ENCODE peak calls at places on chromosomes 5 and 9, in five cellular contexts. X is GM12878, V is HepG2, A is SK-N-SH, U is K562. M is an unnamed sample.
A peak's percentile ranks its signal among the peaks of the same experiment; 100 is the strongest.

GRCh38 chr5:136192015-136192525 is 892 bp downstream of the SMIM32 start:
- DNase-seq in X (no peak), V (no peak), A (peak; percentile 43), U (no peak), M (no peak)

GRCh38 chr9:123282343-123283047 is 14.1 kb upstream of the STRBP start:
- DNase-seq in X (no peak), V (no peak), A (no peak), U (no peak), M (no peak)

GRCh38 chr5:93246093-93246855 is 334.7 kb downstream of the NR2F1-AS1 start:
- DNase-seq in X (no peak), V (peak; percentile 100), A (no peak), U (no peak), M (no peak)

GRCh38 chr5:99004960-99005359 is 76.2 kb upstream of the CHD1 start:
- DNase-seq in X (peak; percentile 61), V (no peak), A (no peak), U (no peak), M (no peak)

GRCh38 chr5:175082866-175083590 is 358.6 kb downstream of the MSX2 start:
- DNase-seq in X (no peak), V (no peak), A (no peak), U (no peak), M (no peak)

GRCh38 chr5:139708877-139709586 is 60.9 kb downstream of the CXXC5 start:
- DNase-seq in X (no peak), V (peak; percentile 75), A (peak; percentile 94), U (peak; percentile 88), M (no peak)

GRCh38 chr5:66963559-66963971 is 233.0 kb downstream of the CD180 start:
- DNase-seq in X (no peak), V (no peak), A (peak; percentile 8), U (no peak), M (peak; percentile 72)

GRCh38 chr5:167049043-167049663 is 1242.3 kb upstream of the WWC1 start:
- DNase-seq in X (no peak), V (peak; percentile 21), A (peak; percentile 43), U (peak; percentile 5), M (peak; percentile 10)

GRCh38 chr5:40441733-40442132 is 238.0 kb upstream of the PTGER4 start:
- DNase-seq in X (no peak), V (peak; percentile 37), A (no peak), U (no peak), M (no peak)

GRCh38 chr5:146541956-146542849 is 26.2 kb upstream of the GPR151 start:
- DNase-seq in X (no peak), V (peak; percentile 38), A (peak; percentile 74), U (peak; percentile 70), M (peak; percentile 41)

GRCh38 chr9:130444565-130445221 is at the start of gene ASS1:
- DNase-seq in X (no peak), V (peak; percentile 33), A (no peak), U (peak; percentile 85), M (no peak)

GRCh38 chr5:81517462-81517861 is 123.5 kb upstream of the ACOT12 start:
- DNase-seq in X (no peak), V (no peak), A (no peak), U (no peak), M (no peak)

GRCh38 chr5:123785160-123786001 is 273.4 kb downstream of the CSNK1G3 start:
- DNase-seq in X (no peak), V (no peak), A (peak; percentile 27), U (no peak), M (no peak)

GRCh38 chr9:134633362-134634142 is 8.1 kb upstream of the COL5A1 start:
- DNase-seq in X (no peak), V (no peak), A (no peak), U (no peak), M (no peak)

DNA sequence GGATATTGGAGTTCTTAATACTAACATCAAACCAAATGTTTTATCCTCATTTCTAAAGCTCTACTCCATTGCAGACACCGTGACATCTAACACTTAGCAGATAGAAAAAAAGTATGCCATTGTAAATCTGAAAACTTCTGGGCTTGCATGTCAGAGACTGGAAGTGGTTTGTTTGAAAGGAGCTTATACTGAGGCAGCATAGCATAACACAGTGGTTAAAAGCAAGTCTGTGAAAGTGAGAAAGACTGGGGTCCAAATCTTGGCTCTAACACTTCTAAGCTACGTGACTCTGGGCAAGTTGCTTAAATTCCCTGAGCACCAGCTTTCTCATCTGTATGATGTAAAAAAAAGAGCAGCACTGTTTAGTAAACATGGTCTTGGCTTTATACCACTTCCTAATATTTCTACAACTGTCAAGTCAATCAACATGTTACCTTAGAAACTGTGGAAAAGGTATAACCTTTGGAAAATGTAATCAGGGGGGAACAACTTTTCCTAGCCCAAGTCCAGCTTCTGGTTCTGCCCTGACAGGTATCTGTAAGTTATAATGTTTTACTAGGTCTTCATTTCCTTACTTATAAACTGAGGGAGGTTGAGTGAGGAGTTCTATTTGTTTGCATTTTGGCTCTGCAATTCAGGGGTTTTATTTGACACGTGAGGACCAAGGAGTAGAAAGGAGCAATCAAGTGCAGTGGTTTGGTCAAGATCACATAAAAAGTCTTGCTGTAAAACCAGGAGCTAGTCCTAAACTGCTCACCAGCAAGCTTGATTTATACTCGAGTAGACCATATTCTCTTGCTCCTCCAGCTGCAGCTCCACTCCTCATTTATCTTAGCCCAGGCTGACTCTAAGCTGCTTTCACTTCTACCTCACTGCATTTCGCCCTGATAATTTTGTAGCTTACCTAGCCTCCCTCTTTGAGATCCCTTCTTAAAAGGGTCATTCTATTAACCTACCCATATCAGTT is 541.0 kb downstream of the RAB3C start:
- DNase-seq in X (peak; percentile 52), V (no peak), A (no peak), U (no peak), M (no peak)
- TF ChIP-seq SIN3A in X (no peak), V (no peak), A (no peak), U (no peak), M (no peak)

GRCh38 chr9:128770286-128770685 is 1.4 kb downstream of the ZER1 start:
- DNase-seq in X (no peak), V (no peak), A (no peak), U (no peak), M (no peak)

GRCh38 chr9:128773049-128773448 is 1.3 kb upstream of the ZER1 start:
- DNase-seq in X (no peak), V (no peak), A (no peak), U (no peak), M (no peak)

GRCh38 chr9:128771094-128771721 is 519 bp downstream of the ZER1 start:
- DNase-seq in X (no peak), V (no peak), A (no peak), U (no peak), M (no peak)

GRCh38 chr9:128771745-128772519 is at the start of gene ZER1:
- DNase-seq in X (peak; percentile 24), V (peak; percentile 67), A (peak; percentile 99), U (peak; percentile 98), M (no peak)

DNA sequence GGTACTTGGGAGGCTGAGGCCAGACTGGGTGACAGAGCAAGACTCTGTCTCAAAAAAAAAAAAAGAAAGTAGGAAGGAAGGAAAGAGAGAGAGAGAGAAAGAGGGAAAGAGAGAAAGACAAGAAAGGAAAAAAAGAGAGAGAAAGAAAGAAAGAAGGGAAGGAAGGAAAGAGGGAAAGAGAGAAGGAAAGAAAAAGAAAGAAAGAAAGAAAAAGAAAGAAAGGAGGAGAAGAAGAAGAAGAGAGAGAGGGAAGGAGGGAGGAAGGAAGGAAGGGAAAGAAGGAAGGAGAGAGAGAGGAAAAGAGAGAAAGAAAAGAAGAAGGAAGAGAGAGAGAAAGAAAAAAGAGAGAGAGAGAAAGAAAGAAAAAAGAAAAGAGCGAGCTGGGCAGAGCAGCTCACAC is 3.1 kb upstream of the ZER1 start:
- DNase-seq in X (no peak), V (no peak), A (no peak), U (no peak), M (no peak)
- TF ChIP-seq REST in X (no peak), V (no peak), A (no peak), U (no peak), M (no peak)

GRCh38 chr9:36112516-36112915 is 24.0 kb upstream of the GLIPR2 start:
- DNase-seq in X (no peak), V (no peak), A (no peak), U (no peak), M (no peak)
- TF ChIP-seq SIN3A in X (no peak), V (no peak), A (no peak), U (no peak), M (no peak)

DNA sequence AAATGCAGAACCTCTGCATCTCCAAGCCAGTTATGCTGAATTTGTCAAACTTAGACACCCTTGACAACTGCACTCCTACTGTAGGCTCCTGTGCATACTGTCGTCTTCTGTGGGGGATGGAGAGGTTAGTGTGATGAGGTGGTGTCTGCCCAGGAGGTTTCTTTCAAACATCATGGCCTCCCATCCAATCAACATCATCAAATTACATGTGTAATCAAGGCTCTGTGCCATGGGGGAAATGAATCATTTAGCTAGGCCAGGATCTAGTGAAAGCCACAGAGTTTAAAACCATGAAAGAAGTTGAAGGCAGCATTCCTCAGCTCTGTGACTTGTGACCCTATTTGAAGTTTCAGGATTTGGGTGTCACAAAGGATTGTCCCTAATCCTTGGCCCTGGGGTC is 240.6 kb downstream of the MARCHF11 start:
- DNase-seq in X (no peak), V (no peak), A (no peak), U (no peak), M (no peak)
- TF ChIP-seq REST in X (no peak), V (no peak), A (no peak), U (no peak), M (no peak)

M was measured in Panc1.